ENCODE peak calls at places on chromosomes 5 and 9, in nine cellular contexts. One of them, this sample, is unnamed.

GRCh38 chr5:74639538-74640449 is 734 bp downstream of the ENC1 start:
- DNase-seq in fibroblast of lung: no peak
- DNase-seq in A549: no peak
- DNase-seq in neural crest cell: no peak
- DNase-seq in stomach: peak
- DNase-seq in heart right ventricle: peak
- DNase-seq in Calu3: peak
- DNase-seq in AG04449: no peak
- DNase-seq in HCT116: no peak
- DNase-seq in this sample: peak

GRCh38 chr9:107504585-107505455 is 15.3 kb upstream of the KLF4 start:
- DNase-seq in fibroblast of lung: peak
- DNase-seq in A549: peak
- DNase-seq in neural crest cell: no peak
- DNase-seq in stomach: peak
- DNase-seq in heart right ventricle: peak
- DNase-seq in Calu3: peak
- DNase-seq in AG04449: peak
- DNase-seq in HCT116: no peak
- DNase-seq in this sample: peak

GRCh38 chr5:52989781-52990530 is 804 bp downstream of the ITGA2 start:
- DNase-seq in fibroblast of lung: peak
- DNase-seq in A549: peak
- DNase-seq in neural crest cell: peak
- DNase-seq in stomach: peak
- DNase-seq in heart right ventricle: peak
- DNase-seq in Calu3: peak
- DNase-seq in AG04449: no peak
- DNase-seq in HCT116: peak
- DNase-seq in this sample: peak

GRCh38 chr5:65062684-65063083 is 294.0 kb downstream of the CWC27 start:
- DNase-seq in fibroblast of lung: peak
- DNase-seq in A549: peak
- DNase-seq in neural crest cell: no peak
- DNase-seq in stomach: no peak
- DNase-seq in heart right ventricle: no peak
- DNase-seq in Calu3: no peak
- DNase-seq in AG04449: peak
- DNase-seq in HCT116: no peak
- DNase-seq in this sample: peak

GRCh38 chr5:36298546-36298945 is 3.2 kb downstream of the RANBP3L start:
- DNase-seq in fibroblast of lung: peak
- DNase-seq in A549: no peak
- DNase-seq in neural crest cell: no peak
- DNase-seq in stomach: no peak
- DNase-seq in heart right ventricle: no peak
- DNase-seq in Calu3: no peak
- DNase-seq in AG04449: peak
- DNase-seq in HCT116: no peak
- DNase-seq in this sample: no peak

GRCh38 chr5:142749321-142749720 is 20.9 kb upstream of the ARHGAP26 start:
- DNase-seq in fibroblast of lung: peak
- DNase-seq in A549: no peak
- DNase-seq in neural crest cell: no peak
- DNase-seq in stomach: no peak
- DNase-seq in heart right ventricle: no peak
- DNase-seq in Calu3: no peak
- DNase-seq in AG04449: no peak
- DNase-seq in HCT116: no peak
- DNase-seq in this sample: peak

GRCh38 chr5:134583821-134584220 is 48.8 kb downstream of the SAR1B start:
- DNase-seq in fibroblast of lung: no peak
- DNase-seq in A549: no peak
- DNase-seq in neural crest cell: no peak
- DNase-seq in stomach: no peak
- DNase-seq in heart right ventricle: no peak
- DNase-seq in Calu3: no peak
- DNase-seq in AG04449: no peak
- DNase-seq in HCT116: no peak
- DNase-seq in this sample: no peak

GRCh38 chr9:75148551-75148950 is 60.2 kb downstream of the OSTF1 start:
- DNase-seq in fibroblast of lung: peak
- DNase-seq in A549: no peak
- DNase-seq in neural crest cell: no peak
- DNase-seq in stomach: no peak
- DNase-seq in heart right ventricle: no peak
- DNase-seq in Calu3: no peak
- DNase-seq in AG04449: peak
- DNase-seq in HCT116: no peak
- DNase-seq in this sample: peak

GRCh38 chr5:850511-851006 is at the start of gene ZDHHC11:
- DNase-seq in fibroblast of lung: no peak
- DNase-seq in A549: no peak
- DNase-seq in neural crest cell: peak
- DNase-seq in stomach: peak
- DNase-seq in heart right ventricle: peak
- DNase-seq in Calu3: no peak
- DNase-seq in AG04449: no peak
- DNase-seq in HCT116: no peak
- DNase-seq in this sample: no peak

GRCh38 chr5:32274548-32275420 is 38.0 kb downstream of the MTMR12 start:
- DNase-seq in fibroblast of lung: no peak
- DNase-seq in A549: no peak
- DNase-seq in neural crest cell: no peak
- DNase-seq in stomach: no peak
- DNase-seq in heart right ventricle: no peak
- DNase-seq in Calu3: no peak
- DNase-seq in AG04449: no peak
- DNase-seq in HCT116: no peak
- DNase-seq in this sample: no peak

GRCh38 chr5:143401846-143402463 is 1.5 kb downstream of the NR3C1 start:
- DNase-seq in fibroblast of lung: no peak
- DNase-seq in A549: no peak
- DNase-seq in neural crest cell: no peak
- DNase-seq in stomach: no peak
- DNase-seq in heart right ventricle: no peak
- DNase-seq in Calu3: no peak
- DNase-seq in AG04449: no peak
- DNase-seq in HCT116: no peak
- DNase-seq in this sample: peak

GRCh38 chr5:110716247-110717245 is 9.9 kb downstream of the TMEM232 start:
- DNase-seq in fibroblast of lung: no peak
- DNase-seq in A549: no peak
- DNase-seq in neural crest cell: no peak
- DNase-seq in stomach: no peak
- DNase-seq in heart right ventricle: no peak
- DNase-seq in Calu3: no peak
- DNase-seq in AG04449: no peak
- DNase-seq in HCT116: no peak
- DNase-seq in this sample: no peak
- TF ChIP-seq CTCF in fibroblast of lung: no peak
- TF ChIP-seq CTCF in A549: no peak
- TF ChIP-seq CTCF in neural crest cell: no peak
- TF ChIP-seq CTCF in stomach: no peak
- TF ChIP-seq CTCF in heart right ventricle: no peak
- TF ChIP-seq CTCF in Calu3: no peak
- TF ChIP-seq CTCF in AG04449: peak
- TF ChIP-seq CTCF in HCT116: no peak
- TF ChIP-seq CTCF in this sample: no peak

GRCh38 chr5:162391848-162392247 is 324.3 kb downstream of the GABRG2 start:
- DNase-seq in fibroblast of lung: no peak
- DNase-seq in A549: no peak
- DNase-seq in neural crest cell: no peak
- DNase-seq in stomach: no peak
- DNase-seq in heart right ventricle: no peak
- DNase-seq in Calu3: no peak
- DNase-seq in AG04449: no peak
- DNase-seq in HCT116: no peak
- DNase-seq in this sample: no peak
- TF ChIP-seq CTCF in fibroblast of lung: no peak
- TF ChIP-seq CTCF in A549: no peak
- TF ChIP-seq CTCF in neural crest cell: no peak
- TF ChIP-seq CTCF in stomach: no peak
- TF ChIP-seq CTCF in heart right ventricle: no peak
- TF ChIP-seq CTCF in Calu3: no peak
- TF ChIP-seq CTCF in AG04449: no peak
- TF ChIP-seq CTCF in HCT116: no peak
- TF ChIP-seq CTCF in this sample: no peak

GRCh38 chr5:82244854-82245635 is 33.1 kb downstream of the RPS23 start:
- DNase-seq in fibroblast of lung: no peak
- DNase-seq in A549: no peak
- DNase-seq in neural crest cell: no peak
- DNase-seq in stomach: no peak
- DNase-seq in heart right ventricle: no peak
- DNase-seq in Calu3: no peak
- DNase-seq in AG04449: no peak
- DNase-seq in HCT116: no peak
- DNase-seq in this sample: no peak
- TF ChIP-seq CTCF in fibroblast of lung: peak
- TF ChIP-seq CTCF in A549: no peak
- TF ChIP-seq CTCF in neural crest cell: no peak
- TF ChIP-seq CTCF in stomach: no peak
- TF ChIP-seq CTCF in heart right ventricle: no peak
- TF ChIP-seq CTCF in Calu3: no peak
- TF ChIP-seq CTCF in AG04449: no peak
- TF ChIP-seq CTCF in HCT116: no peak
- TF ChIP-seq CTCF in this sample: no peak

GRCh38 chr5:19538607-19539006 is 449.4 kb downstream of the CDH18 start:
- DNase-seq in fibroblast of lung: no peak
- DNase-seq in A549: no peak
- DNase-seq in neural crest cell: no peak
- DNase-seq in stomach: no peak
- DNase-seq in heart right ventricle: no peak
- DNase-seq in Calu3: no peak
- DNase-seq in AG04449: no peak
- DNase-seq in HCT116: no peak
- DNase-seq in this sample: no peak
- TF ChIP-seq CTCF in fibroblast of lung: no peak
- TF ChIP-seq CTCF in A549: no peak
- TF ChIP-seq CTCF in neural crest cell: peak
- TF ChIP-seq CTCF in stomach: no peak
- TF ChIP-seq CTCF in heart right ventricle: no peak
- TF ChIP-seq CTCF in Calu3: no peak
- TF ChIP-seq CTCF in AG04449: no peak
- TF ChIP-seq CTCF in HCT116: no peak
- TF ChIP-seq CTCF in this sample: no peak

GRCh38 chr5:125683669-125684068 is 739.5 kb upstream of the GRAMD2B start:
- DNase-seq in fibroblast of lung: peak
- DNase-seq in A549: no peak
- DNase-seq in neural crest cell: no peak
- DNase-seq in stomach: no peak
- DNase-seq in heart right ventricle: no peak
- DNase-seq in Calu3: no peak
- DNase-seq in AG04449: no peak
- DNase-seq in HCT116: no peak
- DNase-seq in this sample: no peak
- TF ChIP-seq CTCF in fibroblast of lung: no peak
- TF ChIP-seq CTCF in A549: no peak
- TF ChIP-seq CTCF in neural crest cell: no peak
- TF ChIP-seq CTCF in stomach: no peak
- TF ChIP-seq CTCF in heart right ventricle: no peak
- TF ChIP-seq CTCF in Calu3: no peak
- TF ChIP-seq CTCF in AG04449: no peak
- TF ChIP-seq CTCF in HCT116: no peak
- TF ChIP-seq CTCF in this sample: no peak

GRCh38 chr5:139287890-139288635 is 5.5 kb upstream of the MATR3 start:
- DNase-seq in fibroblast of lung: no peak
- DNase-seq in A549: no peak
- DNase-seq in neural crest cell: no peak
- DNase-seq in stomach: no peak
- DNase-seq in heart right ventricle: no peak
- DNase-seq in Calu3: no peak
- DNase-seq in AG04449: no peak
- DNase-seq in HCT116: no peak
- DNase-seq in this sample: peak
- TF ChIP-seq CTCF in fibroblast of lung: peak
- TF ChIP-seq CTCF in A549: peak
- TF ChIP-seq CTCF in neural crest cell: no peak
- TF ChIP-seq CTCF in stomach: no peak
- TF ChIP-seq CTCF in heart right ventricle: no peak
- TF ChIP-seq CTCF in Calu3: no peak
- TF ChIP-seq CTCF in AG04449: no peak
- TF ChIP-seq CTCF in HCT116: no peak
- TF ChIP-seq CTCF in this sample: peak

DNA sequence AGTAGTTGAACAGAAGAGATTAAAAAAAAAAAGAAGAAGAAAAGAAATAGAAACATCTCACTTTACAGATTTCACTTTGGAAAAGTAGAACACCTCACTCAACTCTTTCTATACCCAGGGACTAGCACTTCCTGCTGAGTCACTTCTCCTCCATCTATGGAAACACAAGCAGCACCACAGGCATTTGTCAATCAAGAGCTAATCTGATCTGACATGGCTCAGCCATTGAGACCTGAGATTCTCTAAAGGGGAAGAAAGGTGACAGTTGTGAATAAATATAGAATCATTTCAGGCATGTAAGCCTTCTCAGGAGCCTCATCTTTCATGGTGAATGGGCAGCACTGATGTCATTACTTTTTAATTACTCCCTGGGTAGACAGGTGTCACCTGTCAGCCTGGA is 559.9 kb downstream of the HINT1 start:
- DNase-seq in fibroblast of lung: no peak
- DNase-seq in A549: no peak
- DNase-seq in neural crest cell: no peak
- DNase-seq in stomach: no peak
- DNase-seq in heart right ventricle: no peak
- DNase-seq in Calu3: peak
- DNase-seq in AG04449: no peak
- DNase-seq in HCT116: peak
- DNase-seq in this sample: peak
- TF ChIP-seq CTCF in fibroblast of lung: no peak
- TF ChIP-seq CTCF in A549: no peak
- TF ChIP-seq CTCF in neural crest cell: no peak
- TF ChIP-seq CTCF in stomach: no peak
- TF ChIP-seq CTCF in heart right ventricle: no peak
- TF ChIP-seq CTCF in Calu3: no peak
- TF ChIP-seq CTCF in AG04449: no peak
- TF ChIP-seq CTCF in HCT116: no peak
- TF ChIP-seq CTCF in this sample: no peak

DNA sequence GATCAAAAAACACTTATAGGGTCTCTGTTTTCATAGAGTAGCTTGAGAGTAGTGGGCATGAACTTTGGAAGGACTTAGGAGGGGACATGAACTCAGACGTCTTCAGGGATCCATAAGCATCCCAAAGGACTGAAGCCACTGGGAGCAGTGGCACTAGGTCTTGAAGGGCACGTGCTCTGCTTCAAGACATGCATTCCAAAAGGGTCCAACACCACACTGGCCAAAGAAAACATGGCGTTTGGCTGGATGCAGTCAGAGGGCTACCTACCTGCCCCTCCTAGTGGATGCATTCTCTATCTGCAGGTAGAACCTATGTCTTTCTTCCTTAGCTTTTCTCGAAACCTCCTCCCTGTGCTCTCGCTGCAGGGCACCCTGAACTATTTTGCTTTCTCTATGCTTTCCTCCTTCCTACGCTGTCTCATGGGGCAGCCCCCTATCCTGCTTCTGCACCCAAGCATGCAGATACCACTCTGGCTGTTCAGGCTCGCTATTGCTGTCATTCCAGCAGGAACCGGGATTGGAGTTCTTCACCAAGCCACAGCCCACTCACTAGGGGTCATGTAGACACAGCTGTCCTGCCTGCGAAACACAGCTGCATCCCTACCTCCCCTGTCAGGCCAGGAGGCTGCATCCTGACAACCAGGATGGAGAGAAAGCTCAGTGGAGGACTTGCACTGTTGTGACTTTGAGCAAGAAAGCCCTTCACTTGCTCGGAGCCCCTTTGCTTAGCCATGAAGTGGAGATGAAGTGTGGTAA is 11.9 kb downstream of the FAM240B start:
- DNase-seq in fibroblast of lung: no peak
- DNase-seq in A549: no peak
- DNase-seq in neural crest cell: no peak
- DNase-seq in stomach: no peak
- DNase-seq in heart right ventricle: no peak
- DNase-seq in Calu3: no peak
- DNase-seq in AG04449: no peak
- DNase-seq in HCT116: no peak
- DNase-seq in this sample: peak
- TF ChIP-seq CTCF in fibroblast of lung: peak
- TF ChIP-seq CTCF in A549: peak
- TF ChIP-seq CTCF in neural crest cell: peak
- TF ChIP-seq CTCF in stomach: no peak
- TF ChIP-seq CTCF in heart right ventricle: no peak
- TF ChIP-seq CTCF in Calu3: no peak
- TF ChIP-seq CTCF in AG04449: peak
- TF ChIP-seq CTCF in HCT116: peak
- TF ChIP-seq CTCF in this sample: no peak

This sample was measured in MCF 10A.